ENCODE peak calls at places on chromosomes 13 and 19, in ten cellular contexts. R is GM12865; K is activated CD4-positive, alpha-beta T cell treated with anti-CD3 and anti-CD28 coated beads for 48 hours; W is uterus; L is GM12891; D is activated CD4-positive, CD25-positive, alpha-beta regulatory T cell treated with anti-CD3 and anti-CD28 coated beads, Interleukin-2, amount 50 U/mL, for 16 hours; P is stimulated activated CD4-positive, alpha-beta T cell treated with anti-CD3 and anti-CD28 coated beads, Interleukin-1b, Interleukin-23, amount 100 ng/mL, for 4 hours; A is hepatocyte; H is NCI-H1105 treated with DMSO at 0.1 percent for 48 hours; Z is stimulated activated CD8-positive, alpha-beta memory T cell treated with anti-CD3 and anti-CD28 coated beads, Interleukin-2, amount 100 ng/mL, for 1 hour. O is an unnamed sample.

GRCh38 chr19:39539165-39539518 is 819 bp downstream of the EID2 start:
- DNase-seq in D (no peak), A (peak; percentile 28), Z (no peak), P (no peak), L (no peak), R (peak; percentile 25), K (no peak), H (no peak), W (no peak), O (no peak)

GRCh38 chr13:81987159-81987558 is 1646.2 kb upstream of the SPRY2 start:
- DNase-seq in H (no peak), K (no peak), D (no peak), A (peak; percentile 8), W (no peak), R (no peak), L (no peak), P (no peak), Z (no peak), O (no peak)

GRCh38 chr13:46057251-46058015 is 4.9 kb upstream of the ZC3H13 start:
- DNase-seq in K (no peak), R (no peak), D (no peak), Z (no peak), H (no peak), P (no peak), W (no peak), L (no peak), A (no peak), O (no peak)

GRCh38 chr13:97341135-97341534 is 92.8 kb upstream of the RAP2A start:
- DNase-seq in A (no peak), R (no peak), H (no peak), P (no peak), W (no peak), Z (no peak), L (no peak), K (no peak), D (no peak), O (no peak)

GRCh38 chr19:17448190-17448967 is at the start of gene TMEM221:
- DNase-seq in Z (no peak), W (peak; percentile 76), P (peak; percentile 45), D (no peak), K (peak; percentile 70), L (peak; percentile 47), H (peak; percentile 7), A (peak; percentile 79), R (peak; percentile 41), O (peak; percentile 42)

GRCh38 chr19:455031-455705 is 5.7 kb downstream of the SHC2 start:
- DNase-seq in Z (no peak), H (no peak), D (no peak), A (no peak), L (no peak), W (no peak), K (no peak), P (no peak), R (no peak), O (no peak)

GRCh38 chr13:50387124-50387581 is 371.9 kb downstream of the KCNRG start:
- DNase-seq in P (no peak), W (peak; percentile 47), L (no peak), D (no peak), Z (peak; percentile 15), K (peak; percentile 45), A (peak; percentile 69), R (peak; percentile 43), H (peak; percentile 61), O (peak; percentile 65)

GRCh38 chr13:46633416-46633815 is 80.4 kb downstream of the LRCH1 start:
- DNase-seq in R (no peak), P (no peak), W (no peak), L (no peak), D (no peak), A (no peak), H (no peak), Z (no peak), K (no peak), O (no peak)

O was measured in heart right ventricle.